ENCODE peak calls at places on chromosomes 2 and 18, in nine cellular contexts. One of them, this sample, is unnamed.

GRCh38 chr18:44080054-44080453 is 600.6 kb upstream of the SETBP1 start:
- DNase-seq in PC-3: no peak
- DNase-seq in cardiac muscle cell: no peak
- DNase-seq in mesendoderm: no peak
- DNase-seq in nephron progenitor cell: no peak
- DNase-seq in NB4: no peak
- DNase-seq in endothelial cell: no peak
- DNase-seq in IMR-90: no peak
- DNase-seq in HT-29: no peak
- DNase-seq in this sample: no peak

GRCh38 chr2:234165421-234165820 is 114.9 kb downstream of the SPP2 start:
- DNase-seq in PC-3: no peak
- DNase-seq in cardiac muscle cell: no peak
- DNase-seq in mesendoderm: no peak
- DNase-seq in nephron progenitor cell: no peak
- DNase-seq in NB4: no peak
- DNase-seq in endothelial cell: no peak
- DNase-seq in IMR-90: peak; percentile 35
- DNase-seq in HT-29: no peak
- DNase-seq in this sample: no peak

GRCh38 chr2:113230531-113230930 is 48.2 kb downstream of the PAX8 start:
- DNase-seq in PC-3: no peak
- DNase-seq in cardiac muscle cell: no peak
- DNase-seq in mesendoderm: no peak
- DNase-seq in nephron progenitor cell: no peak
- DNase-seq in NB4: peak; percentile 55
- DNase-seq in endothelial cell: no peak
- DNase-seq in IMR-90: no peak
- DNase-seq in HT-29: no peak
- DNase-seq in this sample: no peak

GRCh38 chr2:238894226-238894949 is 46.5 kb downstream of the TWIST2 start:
- DNase-seq in PC-3: no peak
- DNase-seq in cardiac muscle cell: no peak
- DNase-seq in mesendoderm: no peak
- DNase-seq in nephron progenitor cell: no peak
- DNase-seq in NB4: no peak
- DNase-seq in endothelial cell: no peak
- DNase-seq in IMR-90: no peak
- DNase-seq in HT-29: no peak
- DNase-seq in this sample: no peak

GRCh38 chr2:128416366-128416765 is 97.7 kb upstream of the HS6ST1 start:
- DNase-seq in PC-3: no peak
- DNase-seq in cardiac muscle cell: no peak
- DNase-seq in mesendoderm: no peak
- DNase-seq in nephron progenitor cell: no peak
- DNase-seq in NB4: no peak
- DNase-seq in endothelial cell: no peak
- DNase-seq in IMR-90: no peak
- DNase-seq in HT-29: no peak
- DNase-seq in this sample: no peak

GRCh38 chr2:17628349-17629261 is 88.1 kb downstream of the VSNL1 start:
- DNase-seq in PC-3: no peak
- DNase-seq in cardiac muscle cell: no peak
- DNase-seq in mesendoderm: no peak
- DNase-seq in nephron progenitor cell: no peak
- DNase-seq in NB4: no peak
- DNase-seq in endothelial cell: no peak
- DNase-seq in IMR-90: no peak
- DNase-seq in HT-29: no peak
- DNase-seq in this sample: no peak

GRCh38 chr2:172050506-172051125 is 34.7 kb upstream of the DLX1 start:
- DNase-seq in PC-3: no peak
- DNase-seq in cardiac muscle cell: peak; percentile 47
- DNase-seq in mesendoderm: no peak
- DNase-seq in nephron progenitor cell: no peak
- DNase-seq in NB4: no peak
- DNase-seq in endothelial cell: no peak
- DNase-seq in IMR-90: no peak
- DNase-seq in HT-29: no peak
- DNase-seq in this sample: no peak

GRCh38 chr2:181655519-181655918 is 1.4 kb downstream of the CERKL start:
- DNase-seq in PC-3: no peak
- DNase-seq in cardiac muscle cell: no peak
- DNase-seq in mesendoderm: no peak
- DNase-seq in nephron progenitor cell: no peak
- DNase-seq in NB4: no peak
- DNase-seq in endothelial cell: no peak
- DNase-seq in IMR-90: peak; percentile 12
- DNase-seq in HT-29: no peak
- DNase-seq in this sample: no peak

GRCh38 chr2:99153921-99154604 is 679 bp downstream of the TSGA10 start:
- DNase-seq in PC-3: peak; percentile 18
- DNase-seq in cardiac muscle cell: no peak
- DNase-seq in mesendoderm: no peak
- DNase-seq in nephron progenitor cell: no peak
- DNase-seq in NB4: no peak
- DNase-seq in endothelial cell: no peak
- DNase-seq in IMR-90: peak; percentile 10
- DNase-seq in HT-29: no peak
- DNase-seq in this sample: no peak

GRCh38 chr2:240401781-240402551 is 33.5 kb upstream of the GPC1 start:
- DNase-seq in PC-3: no peak
- DNase-seq in cardiac muscle cell: no peak
- DNase-seq in mesendoderm: no peak
- DNase-seq in nephron progenitor cell: no peak
- DNase-seq in NB4: no peak
- DNase-seq in endothelial cell: no peak
- DNase-seq in IMR-90: no peak
- DNase-seq in HT-29: no peak
- DNase-seq in this sample: no peak

GRCh38 chr2:88933980-88934379 is 242.5 kb downstream of the RPIA start:
- DNase-seq in PC-3: peak; percentile 26
- DNase-seq in cardiac muscle cell: no peak
- DNase-seq in mesendoderm: peak; percentile 86
- DNase-seq in nephron progenitor cell: no peak
- DNase-seq in NB4: peak; percentile 64
- DNase-seq in endothelial cell: no peak
- DNase-seq in IMR-90: no peak
- DNase-seq in HT-29: peak; percentile 54
- DNase-seq in this sample: peak; percentile 0

GRCh38 chr2:114729025-114729424 is 286.6 kb downstream of the DPP10 start:
- DNase-seq in PC-3: peak; percentile 36
- DNase-seq in cardiac muscle cell: peak; percentile 42
- DNase-seq in mesendoderm: peak; percentile 26
- DNase-seq in nephron progenitor cell: no peak
- DNase-seq in NB4: peak; percentile 16
- DNase-seq in endothelial cell: no peak
- DNase-seq in IMR-90: no peak
- DNase-seq in HT-29: peak; percentile 8
- DNase-seq in this sample: no peak

GRCh38 chr2:207202645-207203044 is 36.9 kb upstream of the KLF7 start:
- DNase-seq in PC-3: peak; percentile 71
- DNase-seq in cardiac muscle cell: peak; percentile 80
- DNase-seq in mesendoderm: peak; percentile 86
- DNase-seq in nephron progenitor cell: peak; percentile 77
- DNase-seq in NB4: peak; percentile 46
- DNase-seq in endothelial cell: peak; percentile 63
- DNase-seq in IMR-90: peak; percentile 53
- DNase-seq in HT-29: peak; percentile 42
- DNase-seq in this sample: no peak

GRCh38 chr2:237935740-237936452 is 30.9 kb upstream of the UBE2F start:
- DNase-seq in PC-3: peak; percentile 38
- DNase-seq in cardiac muscle cell: no peak
- DNase-seq in mesendoderm: peak; percentile 31
- DNase-seq in nephron progenitor cell: no peak
- DNase-seq in NB4: peak; percentile 21
- DNase-seq in endothelial cell: no peak
- DNase-seq in IMR-90: peak; percentile 45
- DNase-seq in HT-29: no peak
- DNase-seq in this sample: no peak

GRCh38 chr2:181785677-181786344 is 105.5 kb upstream of the NEUROD1 start:
- DNase-seq in PC-3: peak; percentile 90
- DNase-seq in cardiac muscle cell: no peak
- DNase-seq in mesendoderm: peak; percentile 40
- DNase-seq in nephron progenitor cell: no peak
- DNase-seq in NB4: no peak
- DNase-seq in endothelial cell: no peak
- DNase-seq in IMR-90: peak; percentile 75
- DNase-seq in HT-29: peak; percentile 88
- DNase-seq in this sample: no peak

GRCh38 chr18:47716632-47717185 is 213.8 kb downstream of the SMAD2 start:
- DNase-seq in PC-3: no peak
- DNase-seq in cardiac muscle cell: no peak
- DNase-seq in mesendoderm: no peak
- DNase-seq in nephron progenitor cell: no peak
- DNase-seq in NB4: no peak
- DNase-seq in endothelial cell: no peak
- DNase-seq in IMR-90: no peak
- DNase-seq in HT-29: no peak
- DNase-seq in this sample: no peak

GRCh38 chr18:51257150-51257549 is 59.7 kb upstream of the MEX3C start:
- DNase-seq in PC-3: no peak
- DNase-seq in cardiac muscle cell: peak; percentile 24
- DNase-seq in mesendoderm: no peak
- DNase-seq in nephron progenitor cell: no peak
- DNase-seq in NB4: no peak
- DNase-seq in endothelial cell: no peak
- DNase-seq in IMR-90: no peak
- DNase-seq in HT-29: no peak
- DNase-seq in this sample: no peak

GRCh38 chr2:222745836-222746559 is 74.5 kb downstream of the MOGAT1 start:
- DNase-seq in PC-3: no peak
- DNase-seq in cardiac muscle cell: no peak
- DNase-seq in mesendoderm: no peak
- DNase-seq in nephron progenitor cell: no peak
- DNase-seq in NB4: no peak
- DNase-seq in endothelial cell: no peak
- DNase-seq in IMR-90: peak; percentile 28
- DNase-seq in HT-29: no peak
- DNase-seq in this sample: no peak

GRCh38 chr2:15041429-15041837 is 408.9 kb downstream of the LRATD1 start:
- DNase-seq in PC-3: no peak
- DNase-seq in cardiac muscle cell: peak; percentile 40
- DNase-seq in mesendoderm: no peak
- DNase-seq in nephron progenitor cell: no peak
- DNase-seq in NB4: no peak
- DNase-seq in endothelial cell: no peak
- DNase-seq in IMR-90: peak; percentile 60
- DNase-seq in HT-29: no peak
- DNase-seq in this sample: no peak

GRCh38 chr2:51410351-51410750 is 378.4 kb upstream of the NRXN1 start:
- DNase-seq in PC-3: no peak
- DNase-seq in cardiac muscle cell: no peak
- DNase-seq in mesendoderm: no peak
- DNase-seq in nephron progenitor cell: no peak
- DNase-seq in NB4: no peak
- DNase-seq in endothelial cell: no peak
- DNase-seq in IMR-90: peak; percentile 24
- DNase-seq in HT-29: no peak
- DNase-seq in this sample: no peak

GRCh38 chr2:131152065-131152464 is 46.9 kb downstream of the PLEKHB2 start:
- DNase-seq in PC-3: no peak
- DNase-seq in cardiac muscle cell: no peak
- DNase-seq in mesendoderm: peak; percentile 19
- DNase-seq in nephron progenitor cell: no peak
- DNase-seq in NB4: peak; percentile 39
- DNase-seq in endothelial cell: no peak
- DNase-seq in IMR-90: no peak
- DNase-seq in HT-29: no peak
- DNase-seq in this sample: no peak

GRCh38 chr2:40723194-40723593 is 271.3 kb upstream of the SLC8A1 start:
- DNase-seq in PC-3: no peak
- DNase-seq in cardiac muscle cell: no peak
- DNase-seq in mesendoderm: no peak
- DNase-seq in nephron progenitor cell: no peak
- DNase-seq in NB4: no peak
- DNase-seq in endothelial cell: no peak
- DNase-seq in IMR-90: no peak
- DNase-seq in HT-29: no peak
- DNase-seq in this sample: no peak

GRCh38 chr2:144322379-144322778 is 197.5 kb downstream of the ZEB2 start:
- DNase-seq in PC-3: no peak
- DNase-seq in cardiac muscle cell: no peak
- DNase-seq in mesendoderm: no peak
- DNase-seq in nephron progenitor cell: no peak
- DNase-seq in NB4: no peak
- DNase-seq in endothelial cell: no peak
- DNase-seq in IMR-90: no peak
- DNase-seq in HT-29: no peak
- DNase-seq in this sample: no peak

GRCh38 chr2:233125455-233126065 is 65.4 kb downstream of the INPP5D start:
- DNase-seq in PC-3: no peak
- DNase-seq in cardiac muscle cell: no peak
- DNase-seq in mesendoderm: no peak
- DNase-seq in nephron progenitor cell: no peak
- DNase-seq in NB4: no peak
- DNase-seq in endothelial cell: no peak
- DNase-seq in IMR-90: no peak
- DNase-seq in HT-29: no peak
- DNase-seq in this sample: no peak

GRCh38 chr2:19462228-19462627 is 103.8 kb upstream of the OSR1 start:
- DNase-seq in PC-3: no peak
- DNase-seq in cardiac muscle cell: no peak
- DNase-seq in mesendoderm: no peak
- DNase-seq in nephron progenitor cell: no peak
- DNase-seq in NB4: no peak
- DNase-seq in endothelial cell: no peak
- DNase-seq in IMR-90: no peak
- DNase-seq in HT-29: no peak
- DNase-seq in this sample: no peak

GRCh38 chr2:238527565-238527964 is 100.8 kb downstream of the ASB1 start:
- DNase-seq in PC-3: no peak
- DNase-seq in cardiac muscle cell: no peak
- DNase-seq in mesendoderm: peak; percentile 40
- DNase-seq in nephron progenitor cell: no peak
- DNase-seq in NB4: no peak
- DNase-seq in endothelial cell: no peak
- DNase-seq in IMR-90: peak; percentile 76
- DNase-seq in HT-29: no peak
- DNase-seq in this sample: no peak

This sample was measured in memory B cell.